ENCODE peak calls at places on chromosomes 11 and 22, in six cellular contexts. One of them, this sample, is unnamed.

GRCh38 chr11:105838668-105839403 is 183.2 kb downstream of the MSANTD4 start:
- DNase-seq in brain microvascular endothelial cell: peak; percentile 70
- DNase-seq in C1 segment of cervical spinal cord: no peak
- DNase-seq in heart left ventricle: no peak
- DNase-seq in AG04450: peak; percentile 7
- DNase-seq in NCI-H748 treated with DMSO at 0.1 percent for 48 hours: no peak
- DNase-seq in this sample: no peak

GRCh38 chr11:117724104-117724503 is 72.9 kb downstream of the DSCAML1 start:
- DNase-seq in heart left ventricle: no peak
- DNase-seq in AG04450: no peak
- DNase-seq in brain microvascular endothelial cell: no peak
- DNase-seq in NCI-H748 treated with DMSO at 0.1 percent for 48 hours: no peak
- DNase-seq in C1 segment of cervical spinal cord: peak; percentile 38
- DNase-seq in this sample: no peak

GRCh38 chr11:10413268-10413667 is 41.8 kb upstream of the AMPD3 start:
- DNase-seq in brain microvascular endothelial cell: peak; percentile 36
- DNase-seq in heart left ventricle: no peak
- DNase-seq in C1 segment of cervical spinal cord: peak; percentile 42
- DNase-seq in AG04450: no peak
- DNase-seq in NCI-H748 treated with DMSO at 0.1 percent for 48 hours: no peak
- DNase-seq in this sample: peak; percentile 50

GRCh38 chr22:35124674-35125219 is 58.8 kb downstream of the ISX start:
- DNase-seq in AG04450: no peak
- DNase-seq in C1 segment of cervical spinal cord: no peak
- DNase-seq in NCI-H748 treated with DMSO at 0.1 percent for 48 hours: no peak
- DNase-seq in brain microvascular endothelial cell: no peak
- DNase-seq in heart left ventricle: no peak
- DNase-seq in this sample: no peak

GRCh38 chr11:37788141-37788877 is 1190.3 kb upstream of the RAG2 start:
- DNase-seq in brain microvascular endothelial cell: peak; percentile 95
- DNase-seq in heart left ventricle: no peak
- DNase-seq in C1 segment of cervical spinal cord: no peak
- DNase-seq in AG04450: peak; percentile 36
- DNase-seq in NCI-H748 treated with DMSO at 0.1 percent for 48 hours: no peak
- DNase-seq in this sample: no peak

GRCh38 chr11:74138572-74138971 is 32.2 kb downstream of the C2CD3 start:
- DNase-seq in AG04450: peak; percentile 97
- DNase-seq in brain microvascular endothelial cell: peak; percentile 94
- DNase-seq in NCI-H748 treated with DMSO at 0.1 percent for 48 hours: no peak
- DNase-seq in heart left ventricle: no peak
- DNase-seq in C1 segment of cervical spinal cord: no peak
- DNase-seq in this sample: no peak

GRCh38 chr11:122732342-122733300 is 77.1 kb downstream of the UBASH3B start:
- DNase-seq in heart left ventricle: no peak
- DNase-seq in AG04450: no peak
- DNase-seq in C1 segment of cervical spinal cord: no peak
- DNase-seq in NCI-H748 treated with DMSO at 0.1 percent for 48 hours: no peak
- DNase-seq in brain microvascular endothelial cell: no peak
- DNase-seq in this sample: no peak

GRCh38 chr22:17486313-17486712 is 77.0 kb upstream of the SLC25A18 start:
- DNase-seq in AG04450: no peak
- DNase-seq in brain microvascular endothelial cell: no peak
- DNase-seq in heart left ventricle: no peak
- DNase-seq in NCI-H748 treated with DMSO at 0.1 percent for 48 hours: no peak
- DNase-seq in C1 segment of cervical spinal cord: no peak
- DNase-seq in this sample: peak; percentile 66

GRCh38 chr11:126573325-126574076 is 218.0 kb downstream of the ST3GAL4 start:
- DNase-seq in brain microvascular endothelial cell: no peak
- DNase-seq in heart left ventricle: no peak
- DNase-seq in AG04450: no peak
- DNase-seq in NCI-H748 treated with DMSO at 0.1 percent for 48 hours: peak; percentile 75
- DNase-seq in C1 segment of cervical spinal cord: no peak
- DNase-seq in this sample: no peak

GRCh38 chr11:39668640-39669039 is 1790.8 kb downstream of the LRRC4C start:
- DNase-seq in brain microvascular endothelial cell: no peak
- DNase-seq in NCI-H748 treated with DMSO at 0.1 percent for 48 hours: no peak
- DNase-seq in heart left ventricle: no peak
- DNase-seq in C1 segment of cervical spinal cord: no peak
- DNase-seq in AG04450: peak; percentile 1
- DNase-seq in this sample: no peak

GRCh38 chr11:20030472-20030871 is 129.8 kb downstream of the DBX1 start:
- DNase-seq in C1 segment of cervical spinal cord: no peak
- DNase-seq in NCI-H748 treated with DMSO at 0.1 percent for 48 hours: no peak
- DNase-seq in heart left ventricle: no peak
- DNase-seq in AG04450: no peak
- DNase-seq in brain microvascular endothelial cell: no peak
- DNase-seq in this sample: no peak

GRCh38 chr11:111718436-111719325 is 47.5 kb downstream of the PPP2R1B start:
- DNase-seq in brain microvascular endothelial cell: peak; percentile 66
- DNase-seq in AG04450: no peak
- DNase-seq in NCI-H748 treated with DMSO at 0.1 percent for 48 hours: no peak
- DNase-seq in C1 segment of cervical spinal cord: no peak
- DNase-seq in heart left ventricle: no peak
- DNase-seq in this sample: no peak

GRCh38 chr22:44391026-44391425 is 78.3 kb upstream of the SHISAL1 start:
- DNase-seq in C1 segment of cervical spinal cord: no peak
- DNase-seq in brain microvascular endothelial cell: no peak
- DNase-seq in heart left ventricle: peak; percentile 6
- DNase-seq in NCI-H748 treated with DMSO at 0.1 percent for 48 hours: no peak
- DNase-seq in AG04450: no peak
- DNase-seq in this sample: no peak

GRCh38 chr11:64406221-64406946 is 47.4 kb downstream of the RPS6KA4 start:
- DNase-seq in NCI-H748 treated with DMSO at 0.1 percent for 48 hours: no peak
- DNase-seq in brain microvascular endothelial cell: no peak
- DNase-seq in heart left ventricle: peak; percentile 65
- DNase-seq in AG04450: no peak
- DNase-seq in C1 segment of cervical spinal cord: no peak
- DNase-seq in this sample: no peak

GRCh38 chr22:44195189-44195871 is 14.6 kb downstream of the PARVG start:
- DNase-seq in heart left ventricle: no peak
- DNase-seq in C1 segment of cervical spinal cord: no peak
- DNase-seq in brain microvascular endothelial cell: no peak
- DNase-seq in NCI-H748 treated with DMSO at 0.1 percent for 48 hours: no peak
- DNase-seq in AG04450: no peak
- DNase-seq in this sample: no peak

GRCh38 chr11:108037636-108038035 is 28.9 kb downstream of the CUL5 start:
- DNase-seq in AG04450: peak; percentile 21
- DNase-seq in brain microvascular endothelial cell: no peak
- DNase-seq in C1 segment of cervical spinal cord: no peak
- DNase-seq in heart left ventricle: no peak
- DNase-seq in NCI-H748 treated with DMSO at 0.1 percent for 48 hours: no peak
- DNase-seq in this sample: no peak

GRCh38 chr11:128290106-128290840 is 297.1 kb downstream of the ETS1 start:
- DNase-seq in brain microvascular endothelial cell: peak; percentile 78
- DNase-seq in NCI-H748 treated with DMSO at 0.1 percent for 48 hours: peak; percentile 75
- DNase-seq in heart left ventricle: peak; percentile 55
- DNase-seq in C1 segment of cervical spinal cord: peak; percentile 17
- DNase-seq in AG04450: peak; percentile 88
- DNase-seq in this sample: no peak

GRCh38 chr22:18976197-18976751 is 40.2 kb upstream of the PRODH start:
- DNase-seq in C1 segment of cervical spinal cord: no peak
- DNase-seq in AG04450: no peak
- DNase-seq in brain microvascular endothelial cell: no peak
- DNase-seq in heart left ventricle: no peak
- DNase-seq in NCI-H748 treated with DMSO at 0.1 percent for 48 hours: no peak
- DNase-seq in this sample: no peak

GRCh38 chr11:40255457-40255856 is 1204.0 kb downstream of the LRRC4C start:
- DNase-seq in brain microvascular endothelial cell: no peak
- DNase-seq in C1 segment of cervical spinal cord: no peak
- DNase-seq in NCI-H748 treated with DMSO at 0.1 percent for 48 hours: no peak
- DNase-seq in heart left ventricle: no peak
- DNase-seq in AG04450: no peak
- DNase-seq in this sample: no peak

GRCh38 chr11:19789840-19790710 is 77.4 kb downstream of the NAV2 start:
- DNase-seq in heart left ventricle: no peak
- DNase-seq in AG04450: no peak
- DNase-seq in brain microvascular endothelial cell: no peak
- DNase-seq in C1 segment of cervical spinal cord: no peak
- DNase-seq in NCI-H748 treated with DMSO at 0.1 percent for 48 hours: no peak
- DNase-seq in this sample: no peak

GRCh38 chr11:134358165-134358852 is 26.5 kb downstream of the GLB1L2 start:
- DNase-seq in C1 segment of cervical spinal cord: no peak
- DNase-seq in brain microvascular endothelial cell: no peak
- DNase-seq in NCI-H748 treated with DMSO at 0.1 percent for 48 hours: no peak
- DNase-seq in AG04450: no peak
- DNase-seq in heart left ventricle: no peak
- DNase-seq in this sample: no peak

GRCh38 chr11:289145-289705 is 299 bp downstream of the PGGHG start:
- DNase-seq in AG04450: no peak
- DNase-seq in brain microvascular endothelial cell: no peak
- DNase-seq in heart left ventricle: peak; percentile 85
- DNase-seq in C1 segment of cervical spinal cord: no peak
- DNase-seq in NCI-H748 treated with DMSO at 0.1 percent for 48 hours: no peak
- DNase-seq in this sample: peak; percentile 31

GRCh38 chr22:23088199-23088604 is 17.9 kb downstream of the GNAZ start:
- DNase-seq in NCI-H748 treated with DMSO at 0.1 percent for 48 hours: no peak
- DNase-seq in AG04450: no peak
- DNase-seq in C1 segment of cervical spinal cord: no peak
- DNase-seq in heart left ventricle: no peak
- DNase-seq in brain microvascular endothelial cell: no peak
- DNase-seq in this sample: no peak

GRCh38 chr22:30602049-30602448 is 4.9 kb upstream of the TCN2 start:
- DNase-seq in brain microvascular endothelial cell: peak; percentile 28
- DNase-seq in C1 segment of cervical spinal cord: no peak
- DNase-seq in NCI-H748 treated with DMSO at 0.1 percent for 48 hours: no peak
- DNase-seq in AG04450: no peak
- DNase-seq in heart left ventricle: no peak
- DNase-seq in this sample: no peak